ENCODE peak calls at places on chromosomes 5 and 9, in seven cellular contexts. One of them, this sample, is unnamed.

GRCh38 chr5:68214472-68215207 is 916 bp upstream of the PIK3R1 start:
- DNase-seq in neural crest cell: no peak
- DNase-seq in iris pigment epithelial cell: peak; percentile 17
- DNase-seq in HS-5: no peak
- DNase-seq in cardiac muscle cell: peak; percentile 20
- DNase-seq in cardiac fibroblast: peak; percentile 24
- DNase-seq in heart right ventricle: no peak
- DNase-seq in this sample: no peak

GRCh38 chr5:90473321-90474234 is 993 bp downstream of the MBLAC2 start:
- DNase-seq in neural crest cell: peak; percentile 25
- DNase-seq in iris pigment epithelial cell: peak; percentile 31
- DNase-seq in HS-5: no peak
- DNase-seq in cardiac muscle cell: peak; percentile 56
- DNase-seq in cardiac fibroblast: peak; percentile 16
- DNase-seq in heart right ventricle: peak; percentile 14
- DNase-seq in this sample: peak; percentile 62

GRCh38 chr5:75037106-75037505 is 15.3 kb downstream of the GCNT4 start:
- DNase-seq in neural crest cell: no peak
- DNase-seq in iris pigment epithelial cell: peak; percentile 81
- DNase-seq in HS-5: peak; percentile 81
- DNase-seq in cardiac muscle cell: no peak
- DNase-seq in cardiac fibroblast: peak; percentile 32
- DNase-seq in heart right ventricle: no peak
- DNase-seq in this sample: no peak

GRCh38 chr5:128202320-128202719 is 118.8 kb downstream of the SLC12A2 start:
- DNase-seq in neural crest cell: no peak
- DNase-seq in iris pigment epithelial cell: peak; percentile 45
- DNase-seq in HS-5: no peak
- DNase-seq in cardiac muscle cell: no peak
- DNase-seq in cardiac fibroblast: no peak
- DNase-seq in heart right ventricle: no peak
- DNase-seq in this sample: no peak

GRCh38 chr9:88985616-88986015 is 5.7 kb upstream of the S1PR3 start:
- DNase-seq in neural crest cell: no peak
- DNase-seq in iris pigment epithelial cell: no peak
- DNase-seq in HS-5: no peak
- DNase-seq in cardiac muscle cell: no peak
- DNase-seq in cardiac fibroblast: no peak
- DNase-seq in heart right ventricle: no peak
- DNase-seq in this sample: no peak

GRCh38 chr9:73753171-73753570 is 601.5 kb downstream of the ANXA1 start:
- DNase-seq in neural crest cell: no peak
- DNase-seq in iris pigment epithelial cell: peak; percentile 71
- DNase-seq in HS-5: peak; percentile 10
- DNase-seq in cardiac muscle cell: no peak
- DNase-seq in cardiac fibroblast: no peak
- DNase-seq in heart right ventricle: no peak
- DNase-seq in this sample: no peak

GRCh38 chr5:74954919-74955318 is 88.7 kb upstream of the FAM169A start:
- DNase-seq in neural crest cell: no peak
- DNase-seq in iris pigment epithelial cell: peak; percentile 80
- DNase-seq in HS-5: no peak
- DNase-seq in cardiac muscle cell: no peak
- DNase-seq in cardiac fibroblast: peak; percentile 41
- DNase-seq in heart right ventricle: no peak
- DNase-seq in this sample: no peak

GRCh38 chr5:111722016-111722591 is 34.9 kb downstream of the NREP start:
- DNase-seq in neural crest cell: no peak
- DNase-seq in iris pigment epithelial cell: no peak
- DNase-seq in HS-5: no peak
- DNase-seq in cardiac muscle cell: no peak
- DNase-seq in cardiac fibroblast: no peak
- DNase-seq in heart right ventricle: no peak
- DNase-seq in this sample: no peak

GRCh38 chr5:158406884-158407790 is 548.2 kb upstream of the CLINT1 start:
- DNase-seq in neural crest cell: no peak
- DNase-seq in iris pigment epithelial cell: peak; percentile 86
- DNase-seq in HS-5: peak; percentile 78
- DNase-seq in cardiac muscle cell: no peak
- DNase-seq in cardiac fibroblast: peak; percentile 63
- DNase-seq in heart right ventricle: no peak
- DNase-seq in this sample: no peak

GRCh38 chr9:129885018-129885669 is 49.9 kb downstream of the USP20 start:
- DNase-seq in neural crest cell: no peak
- DNase-seq in iris pigment epithelial cell: no peak
- DNase-seq in HS-5: no peak
- DNase-seq in cardiac muscle cell: no peak
- DNase-seq in cardiac fibroblast: no peak
- DNase-seq in heart right ventricle: no peak
- DNase-seq in this sample: peak; percentile 31

GRCh38 chr9:75866273-75866871 is 24.1 kb upstream of the PCSK5 start:
- DNase-seq in neural crest cell: peak; percentile 55
- DNase-seq in iris pigment epithelial cell: peak; percentile 55
- DNase-seq in HS-5: peak; percentile 46
- DNase-seq in cardiac muscle cell: peak; percentile 67
- DNase-seq in cardiac fibroblast: peak; percentile 67
- DNase-seq in heart right ventricle: peak; percentile 56
- DNase-seq in this sample: peak; percentile 51

GRCh38 chr5:89301572-89302025 is 418.6 kb upstream of the MEF2C start:
- DNase-seq in neural crest cell: no peak
- DNase-seq in iris pigment epithelial cell: no peak
- DNase-seq in HS-5: no peak
- DNase-seq in cardiac muscle cell: no peak
- DNase-seq in cardiac fibroblast: no peak
- DNase-seq in heart right ventricle: no peak
- DNase-seq in this sample: no peak

GRCh38 chr9:124869986-124870560 is 8.1 kb downstream of the ARPC5L start:
- DNase-seq in neural crest cell: no peak
- DNase-seq in iris pigment epithelial cell: peak; percentile 50
- DNase-seq in HS-5: no peak
- DNase-seq in cardiac muscle cell: peak; percentile 22
- DNase-seq in cardiac fibroblast: peak; percentile 52
- DNase-seq in heart right ventricle: peak; percentile 39
- DNase-seq in this sample: no peak

GRCh38 chr5:91906027-91906426 is 522.9 kb upstream of the ARRDC3 start:
- DNase-seq in neural crest cell: no peak
- DNase-seq in iris pigment epithelial cell: no peak
- DNase-seq in HS-5: no peak
- DNase-seq in cardiac muscle cell: no peak
- DNase-seq in cardiac fibroblast: no peak
- DNase-seq in heart right ventricle: no peak
- DNase-seq in this sample: no peak

GRCh38 chr5:149724130-149724850 is 5.8 kb upstream of the PPARGC1B start:
- DNase-seq in neural crest cell: no peak
- DNase-seq in iris pigment epithelial cell: no peak
- DNase-seq in HS-5: no peak
- DNase-seq in cardiac muscle cell: no peak
- DNase-seq in cardiac fibroblast: no peak
- DNase-seq in heart right ventricle: no peak
- DNase-seq in this sample: no peak

GRCh38 chr5:163379298-163380155 is 57.9 kb upstream of the CCNG1 start:
- DNase-seq in neural crest cell: no peak
- DNase-seq in iris pigment epithelial cell: peak; percentile 87
- DNase-seq in HS-5: peak; percentile 44
- DNase-seq in cardiac muscle cell: no peak
- DNase-seq in cardiac fibroblast: peak; percentile 85
- DNase-seq in heart right ventricle: no peak
- DNase-seq in this sample: no peak

GRCh38 chr9:129582865-129583264 is 38.0 kb downstream of the C9orf50 start:
- DNase-seq in neural crest cell: no peak
- DNase-seq in iris pigment epithelial cell: no peak
- DNase-seq in HS-5: no peak
- DNase-seq in cardiac muscle cell: no peak
- DNase-seq in cardiac fibroblast: no peak
- DNase-seq in heart right ventricle: no peak
- DNase-seq in this sample: no peak

GRCh38 chr5:18397393-18397792 is 763.1 kb downstream of the TAF11L14 start:
- DNase-seq in neural crest cell: no peak
- DNase-seq in iris pigment epithelial cell: no peak
- DNase-seq in HS-5: no peak
- DNase-seq in cardiac muscle cell: no peak
- DNase-seq in cardiac fibroblast: no peak
- DNase-seq in heart right ventricle: no peak
- DNase-seq in this sample: no peak

GRCh38 chr9:69248005-69248404 is 73.9 kb downstream of the TJP2 start:
- DNase-seq in neural crest cell: no peak
- DNase-seq in iris pigment epithelial cell: no peak
- DNase-seq in HS-5: no peak
- DNase-seq in cardiac muscle cell: no peak
- DNase-seq in cardiac fibroblast: no peak
- DNase-seq in heart right ventricle: no peak
- DNase-seq in this sample: no peak

GRCh38 chr5:178529080-178529479 is 61.1 kb downstream of the COL23A1 start:
- DNase-seq in neural crest cell: no peak
- DNase-seq in iris pigment epithelial cell: no peak
- DNase-seq in HS-5: no peak
- DNase-seq in cardiac muscle cell: no peak
- DNase-seq in cardiac fibroblast: no peak
- DNase-seq in heart right ventricle: no peak
- DNase-seq in this sample: no peak

GRCh38 chr5:80963966-80964481 is 3.9 kb downstream of the RASGRF2 start:
- DNase-seq in neural crest cell: no peak
- DNase-seq in iris pigment epithelial cell: peak; percentile 80
- DNase-seq in HS-5: peak; percentile 30
- DNase-seq in cardiac muscle cell: no peak
- DNase-seq in cardiac fibroblast: no peak
- DNase-seq in heart right ventricle: no peak
- DNase-seq in this sample: no peak

GRCh38 chr5:165616550-165617430 is 2111.4 kb downstream of the MAT2B start:
- DNase-seq in neural crest cell: no peak
- DNase-seq in iris pigment epithelial cell: peak; percentile 62
- DNase-seq in HS-5: peak; percentile 35
- DNase-seq in cardiac muscle cell: no peak
- DNase-seq in cardiac fibroblast: peak; percentile 3
- DNase-seq in heart right ventricle: no peak
- DNase-seq in this sample: peak; percentile 16

This sample was measured in WTC11.